ENCODE peak calls at places on chromosomes 11 and 22, in five cellular contexts. S is HFFc6; E is OCI-LY7; Q is fibroblast of mammary gland; N is CD8-positive, alpha-beta T cell. U is an unnamed sample.

GRCh38 chr22:45548991-45549736 is 46.5 kb downstream of the FBLN1 start:
- DNase-seq in E (no peak), Q (peak), N (no peak), S (peak), U (no peak)

GRCh38 chr11:72511393-72512047 is 77.2 kb upstream of the CLPB start:
- DNase-seq in Q (no peak), N (no peak), S (no peak), E (no peak), U (no peak)

GRCh38 chr11:121603316-121603715 is 150.5 kb upstream of the SORL1-AS1 start:
- DNase-seq in N (no peak), E (no peak), Q (no peak), S (no peak), U (no peak)

GRCh38 chr22:33116846-33117547 is 58.8 kb upstream of the SYN3 start:
- DNase-seq in E (peak), Q (no peak), N (no peak), S (no peak), U (no peak)

GRCh38 chr11:10856689-10857603 is 907 bp downstream of the ZBED5 start:
- DNase-seq in N (no peak), S (peak), Q (no peak), E (peak), U (peak)

GRCh38 chr11:3810951-3811350 is 2.6 kb downstream of the PGAP2 start:
- DNase-seq in N (no peak), Q (no peak), S (peak), E (no peak), U (no peak)

GRCh38 chr11:115919341-115920086 is 415.3 kb upstream of the CADM1 start:
- DNase-seq in Q (no peak), E (no peak), S (no peak), N (no peak), U (peak)

GRCh38 chr11:102458531-102458930 is 6.0 kb upstream of the TMEM123 start:
- DNase-seq in S (no peak), Q (peak), N (no peak), E (no peak), U (no peak)

GRCh38 chr11:69537855-69538640 is 56.6 kb downstream of the LINC01488 start:
- DNase-seq in S (no peak), E (no peak), Q (no peak), N (no peak), U (no peak)

GRCh38 chr11:119854521-119854920 is 125.5 kb upstream of the NECTIN1 start:
- DNase-seq in N (no peak), S (no peak), E (no peak), Q (no peak), U (peak)

GRCh38 chr11:66845143-66845875 is 2.1 kb downstream of the RCE1 start:
- DNase-seq in E (no peak), Q (no peak), N (no peak), S (no peak), U (no peak)

GRCh38 chr22:42343136-42343484 is 72.7 kb upstream of the TCF20 start:
- DNase-seq in S (no peak), N (no peak), E (no peak), Q (no peak), U (no peak)

GRCh38 chr11:33039274-33040126 is at the start of gene TCP11L1:
- DNase-seq in S (peak), E (peak), Q (peak), N (peak), U (peak)

GRCh38 chr11:13917269-13917668 is 45.3 kb upstream of the SPON1 start:
- DNase-seq in E (no peak), S (no peak), Q (no peak), N (no peak), U (no peak)

GRCh38 chr11:66687831-66688281 is 10.2 kb upstream of the RBM4B start:
- DNase-seq in S (no peak), N (no peak), E (no peak), Q (no peak), U (no peak)

GRCh38 chr11:95465887-95466286 is 234.9 kb upstream of the SESN3 start:
- DNase-seq in S (no peak), E (no peak), N (no peak), Q (no peak), U (no peak)

GRCh38 chr11:11798586-11799438 is 43.0 kb upstream of the USP47 start:
- DNase-seq in N (peak), E (peak), Q (peak), S (peak), U (peak)

GRCh38 chr22:38422615-38423511 is 32.1 kb downstream of the KCNJ4 start:
- DNase-seq in N (no peak), E (no peak), Q (no peak), S (no peak), U (no peak)

GRCh38 chr11:94928146-94928995 is 45.0 kb downstream of the CWC15 start:
- DNase-seq in Q (no peak), E (no peak), S (no peak), N (no peak), U (no peak)

GRCh38 chr22:19786959-19787848 is 26.6 kb downstream of the TBX1 start:
- DNase-seq in E (no peak), S (no peak), Q (no peak), N (no peak), U (no peak)

GRCh38 chr11:117189941-117190544 is 9.1 kb upstream of the TAGLN start:
- DNase-seq in E (peak), S (no peak), N (no peak), Q (no peak), U (no peak)

DNA sequence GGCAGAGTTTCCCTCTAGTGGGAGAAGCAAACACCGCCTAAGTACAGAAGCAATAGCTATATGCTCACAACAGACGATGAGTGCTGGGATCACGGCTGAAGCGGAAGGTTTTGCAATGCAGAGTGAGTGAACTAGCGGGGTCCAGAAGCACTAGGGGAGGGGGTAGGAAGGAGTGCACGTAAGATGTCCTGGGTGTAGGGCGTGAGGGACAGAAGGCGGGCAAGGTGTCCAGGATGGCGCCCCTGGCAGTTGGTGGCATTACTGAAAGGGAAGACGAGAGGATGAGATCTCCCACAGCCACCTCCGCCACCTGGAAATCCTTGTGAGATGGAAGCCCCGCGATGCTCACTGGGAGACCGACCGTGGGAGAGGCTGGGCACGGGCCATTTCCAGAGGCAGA is 81.0 kb downstream of the ETS1 start:
- DNase-seq in Q (peak), E (no peak), S (no peak), N (no peak), U (no peak)
- TF ChIP-seq CTCF in Q (no peak), E (no peak), S (no peak), N (no peak), U (no peak)

GRCh38 chr11:2298131-2298794 is 3.5 kb downstream of the C11orf21 start:
- DNase-seq in Q (no peak), E (no peak), N (no peak), S (no peak), U (no peak)

GRCh38 chr11:2300290-2300935 is 1.3 kb downstream of the C11orf21 start:
- DNase-seq in Q (no peak), S (no peak), E (no peak), N (no peak), U (no peak)

GRCh38 chr11:2297623-2298030 is 4.1 kb downstream of the C11orf21 start:
- DNase-seq in N (no peak), Q (no peak), S (no peak), E (no peak), U (no peak)

GRCh38 chr11:2299773-2300172 is 1.9 kb downstream of the C11orf21 start:
- DNase-seq in E (no peak), S (no peak), Q (no peak), N (no peak), U (no peak)

GRCh38 chr11:2298795-2299747 is 2.6 kb downstream of the C11orf21 start:
- DNase-seq in Q (no peak), S (no peak), E (no peak), N (no peak), U (peak)
- TF ChIP-seq CTCF in Q (no peak), S (peak), E (peak), N (no peak), U (peak)

GRCh38 chr22:50697667-50698506 is 25.3 kb downstream of the SHANK3 start:
- DNase-seq in S (no peak), E (no peak), N (no peak), Q (no peak), U (no peak)

GRCh38 chr22:50695421-50696250 is 23.0 kb downstream of the SHANK3 start:
- DNase-seq in E (no peak), Q (no peak), S (no peak), N (no peak), U (no peak)

GRCh38 chr22:50696251-50696798 is 23.7 kb downstream of the SHANK3 start:
- DNase-seq in E (no peak), Q (no peak), N (no peak), S (no peak), U (no peak)

GRCh38 chr22:50698546-50698945 is 25.9 kb downstream of the SHANK3 start:
- DNase-seq in S (no peak), Q (no peak), E (no peak), N (no peak), U (no peak)

GRCh38 chr22:50696799-50697561 is 24.4 kb downstream of the SHANK3 start:
- DNase-seq in N (no peak), E (no peak), S (no peak), Q (no peak), U (no peak)
- TF ChIP-seq CTCF in N (no peak), E (no peak), S (peak), Q (peak), U (no peak)

GRCh38 chr22:28935140-28935539 is 51.8 kb downstream of the ZNRF3 start:
- DNase-seq in Q (no peak), S (no peak), E (no peak), N (no peak), U (no peak)

GRCh38 chr22:28937206-28938025 is 54.0 kb downstream of the ZNRF3 start:
- DNase-seq in N (no peak), Q (no peak), E (no peak), S (no peak), U (no peak)

GRCh38 chr22:28936200-28936599 is 52.8 kb downstream of the ZNRF3 start:
- DNase-seq in S (no peak), N (no peak), Q (no peak), E (no peak), U (no peak)

GRCh38 chr22:28934026-28934425 is 50.7 kb downstream of the ZNRF3 start:
- DNase-seq in S (no peak), N (no peak), Q (no peak), E (no peak), U (no peak)

DNA sequence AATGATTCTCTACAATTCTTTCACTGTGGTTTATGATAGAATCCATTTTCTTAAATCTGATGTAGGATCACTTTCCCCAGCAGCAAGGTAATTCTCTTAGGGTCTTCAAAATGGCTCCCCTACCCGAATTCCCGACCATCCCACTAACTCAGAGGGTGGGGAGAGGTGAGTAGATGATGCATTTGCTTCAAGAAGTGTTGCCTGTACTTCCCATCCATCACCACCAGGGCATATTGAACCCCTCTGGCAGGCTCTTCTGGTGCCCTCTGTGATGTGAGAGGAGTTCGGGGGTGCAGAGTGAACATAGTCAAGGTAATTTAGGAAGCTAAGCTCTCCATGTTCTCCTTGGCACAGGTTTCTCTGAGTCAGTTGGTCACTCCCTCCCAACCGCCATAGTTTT is 52.3 kb downstream of the ZNRF3 start:
- DNase-seq in N (no peak), S (no peak), E (no peak), Q (no peak), U (no peak)
- TF ChIP-seq CTCF in N (peak), S (peak), E (peak), Q (no peak), U (peak)

GRCh38 chr11:65124480-65125196 is 2.5 kb downstream of the MRPL49 start:
- DNase-seq in N (no peak), E (no peak), Q (no peak), S (no peak), U (no peak)

GRCh38 chr11:65128182-65129145 is 5.9 kb downstream of the SYVN1 start:
- DNase-seq in N (no peak), E (no peak), S (no peak), Q (no peak), U (no peak)

GRCh38 chr11:65127473-65128181 is 5.5 kb downstream of the MRPL49 start:
- DNase-seq in N (no peak), Q (no peak), E (no peak), S (no peak), U (no peak)

GRCh38 chr11:65125197-65126056 is 3.3 kb downstream of the MRPL49 start:
- DNase-seq in N (no peak), E (no peak), S (no peak), Q (no peak), U (no peak)

GRCh38 chr11:65126624-65127274 is 4.6 kb downstream of the MRPL49 start:
- DNase-seq in E (no peak), Q (no peak), S (no peak), N (no peak), U (no peak)
- TF ChIP-seq CTCF in E (no peak), Q (no peak), S (no peak), N (no peak), U (no peak)

DNA sequence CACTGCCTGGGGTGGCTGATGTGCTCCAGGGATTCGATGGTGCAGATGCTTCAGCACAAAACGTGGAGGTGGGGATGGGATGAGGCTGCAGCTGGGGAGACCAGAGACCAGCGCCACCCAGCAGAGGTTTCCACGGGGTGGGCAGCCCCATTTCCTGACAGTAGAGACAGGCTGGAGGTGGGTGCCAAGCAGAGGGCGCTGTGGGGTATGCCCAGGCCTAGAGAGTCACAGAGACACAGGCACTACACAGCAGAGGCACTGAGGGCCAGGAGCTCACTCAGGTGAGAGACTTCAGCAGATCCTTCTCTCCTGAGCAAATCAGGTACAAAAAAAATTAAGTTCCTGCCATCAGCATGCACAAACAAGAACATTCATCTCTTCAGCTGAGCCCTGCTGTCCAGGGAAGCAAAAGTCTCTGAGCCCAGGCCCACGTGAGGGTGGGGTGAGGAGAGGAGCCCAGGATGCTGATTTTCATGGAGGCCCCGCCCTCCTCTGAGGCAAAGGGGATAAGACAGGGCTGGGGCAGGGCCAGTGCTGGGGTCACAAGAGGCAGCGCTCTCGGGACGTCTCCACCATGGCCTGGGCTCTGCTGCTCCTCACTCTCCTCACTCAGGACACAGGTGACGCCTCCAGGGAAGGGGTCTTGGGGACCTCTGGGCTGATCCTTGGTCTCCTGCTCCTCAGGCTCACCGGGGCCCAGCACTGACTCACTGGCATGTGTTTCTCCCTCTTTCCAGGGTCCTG is 53.1 kb downstream of the GGTLC2 start:
- DNase-seq in N (no peak), E (no peak), Q (no peak), S (no peak), U (no peak)
- TF ChIP-seq CTCF in N (no peak), E (peak), Q (no peak), S (no peak), U (no peak)

GRCh38 chr11:71454470-71455113 is 1.6 kb downstream of the NADSYN1 start:
- DNase-seq in N (peak), Q (no peak), E (peak), S (no peak), U (peak)
- TF ChIP-seq CTCF in N (peak), Q (no peak), E (peak), S (no peak), U (peak)

DNA sequence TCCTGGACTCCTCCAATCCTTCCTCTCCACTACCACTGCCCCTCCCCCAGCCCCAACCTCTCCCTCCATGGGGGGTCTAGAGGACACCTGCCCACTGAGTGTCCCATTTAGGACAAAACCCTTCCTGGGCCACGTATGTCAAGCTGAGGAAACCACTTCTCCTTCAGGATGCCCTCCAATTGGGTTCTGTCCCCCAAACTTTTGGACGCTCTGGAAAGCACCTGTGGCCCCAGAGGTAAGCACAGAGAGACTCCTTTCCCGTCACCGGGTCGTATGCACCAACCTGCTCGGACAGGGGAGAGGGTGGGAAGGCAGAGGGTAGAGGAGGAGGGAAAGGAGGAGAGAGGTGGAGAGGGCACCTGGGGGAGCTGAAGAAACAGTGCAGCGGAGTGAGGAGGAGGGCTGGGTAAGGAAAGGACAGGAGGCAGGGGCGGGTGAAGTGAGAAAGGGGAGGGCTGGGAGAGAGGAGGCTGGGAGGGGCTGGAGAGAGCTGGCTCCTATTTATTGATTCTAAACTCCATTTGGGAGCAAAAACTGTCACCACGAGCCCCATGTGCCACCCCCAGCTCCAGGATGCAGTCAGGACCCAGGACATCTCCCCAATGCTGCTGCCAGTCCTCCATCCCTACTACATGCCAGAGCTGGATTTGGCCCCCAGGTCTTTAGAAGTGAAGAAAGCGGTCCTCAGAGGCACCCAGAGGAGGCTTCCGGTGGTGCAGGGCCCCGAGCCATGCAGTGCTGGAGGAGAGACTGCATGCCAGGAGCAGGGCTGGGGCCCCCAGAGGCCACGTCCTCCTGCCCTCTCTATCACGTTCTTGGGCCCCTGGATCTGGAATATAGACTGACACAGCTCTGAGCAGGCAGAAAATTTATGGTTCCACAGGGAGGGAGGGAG is 53.6 kb downstream of the SLC22A12 start:
- DNase-seq in N (no peak), E (peak), Q (no peak), S (no peak), U (no peak)
- TF ChIP-seq CTCF in N (no peak), E (peak), Q (peak), S (peak), U (no peak)